ENCODE peak calls at places on chromosomes 3 and 15, in eight cellular contexts. O is cardiac fibroblast; V is AG09309; T is globus pallidus; N is left cardiac atrium; H is stimulated activated CD4-positive, alpha-beta T cell treated with anti-CD3 and anti-CD28 coated beads, Interleukin-4, amount 100 ng/mL, for 48 hours; A is stimulated activated CD8-positive, alpha-beta memory T cell treated with anti-CD3 and anti-CD28 coated beads, Interleukin-12 subunit alpha, Interleukin-12 subunit beta, amount 100 ng/mL, for 1 hour; X is natural killer cell. B is an unnamed sample.

GRCh38 chr15:53401503-53401902 is 358.0 kb downstream of the WDR72 start:
- DNase-seq in O (no peak), V (no peak), T (no peak), N (no peak), H (no peak), A (no peak), X (no peak), B (no peak)

GRCh38 chr3:156831006-156831405 is 4.9 kb downstream of the LEKR1 start:
- DNase-seq in O (no peak), V (no peak), T (no peak), N (no peak), H (no peak), A (no peak), X (no peak), B (no peak)

GRCh38 chr3:44420676-44421075 is 56.8 kb downstream of the ZNF445 start:
- DNase-seq in O (no peak), V (no peak), T (no peak), N (no peak), H (no peak), A (no peak), X (no peak), B (no peak)

GRCh38 chr3:125192190-125193035 is 20.1 kb downstream of the SLC12A8 start:
- DNase-seq in O (no peak), V (no peak), T (no peak), N (no peak), H (no peak), A (no peak), X (no peak), B (no peak)

GRCh38 chr15:96818861-96819260 is 488.4 kb downstream of the NR2F2 start:
- DNase-seq in O (no peak), V (no peak), T (no peak), N (no peak), H (no peak), A (no peak), X (no peak), B (no peak)

GRCh38 chr3:174170248-174170647 is 688.9 kb upstream of the NAALADL2 start:
- DNase-seq in O (no peak), V (no peak), T (no peak), N (no peak), H (no peak), A (no peak), X (no peak), B (no peak)

GRCh38 chr3:40617084-40617483 is 92.3 kb downstream of the ZNF621 start:
- DNase-seq in O (no peak), V (no peak), T (no peak), N (no peak), H (no peak), A (no peak), X (no peak), B (no peak)

GRCh38 chr3:127037423-127037841 is 54.5 kb downstream of the PLXNA1 start:
- DNase-seq in O (no peak), V (no peak), T (no peak), N (peak), H (no peak), A (no peak), X (no peak), B (no peak)

GRCh38 chr3:45715945-45716344 is 26.7 kb downstream of the SACM1L start:
- DNase-seq in O (no peak), V (no peak), T (no peak), N (no peak), H (no peak), A (no peak), X (no peak), B (no peak)

GRCh38 chr15:99732711-99733267 is 448 bp downstream of the LYSMD4 start:
- DNase-seq in O (no peak), V (no peak), T (no peak), N (no peak), H (no peak), A (no peak), X (no peak), B (no peak)

GRCh38 chr3:187017511-187018230 is 87.3 kb downstream of the ST6GAL1 start:
- DNase-seq in O (peak), V (no peak), T (no peak), N (peak), H (no peak), A (no peak), X (no peak), B (no peak)

GRCh38 chr3:30945291-30945690 is 50.8 kb upstream of the GADL1 start:
- DNase-seq in O (no peak), V (no peak), T (no peak), N (no peak), H (no peak), A (no peak), X (no peak), B (no peak)

GRCh38 chr15:22944651-22945050 is 35.5 kb downstream of the CYFIP1 start:
- DNase-seq in O (no peak), V (no peak), T (no peak), N (no peak), H (no peak), A (no peak), X (no peak), B (no peak)

GRCh38 chr3:79081285-79081684 is 686.5 kb downstream of the ROBO1 start:
- DNase-seq in O (no peak), V (no peak), T (peak), N (no peak), H (no peak), A (no peak), X (no peak), B (no peak)

GRCh38 chr3:132445812-132446211 is 28.5 kb downstream of the DNAJC13 start:
- DNase-seq in O (peak), V (peak), T (peak), N (no peak), H (no peak), A (no peak), X (no peak), B (no peak)

GRCh38 chr3:13024274-13024863 is 48.9 kb downstream of the IQSEC1 start:
- DNase-seq in O (no peak), V (no peak), T (no peak), N (peak), H (no peak), A (no peak), X (no peak), B (no peak)

GRCh38 chr3:3815206-3815605 is 16.0 kb downstream of the LRRN1 start:
- DNase-seq in O (no peak), V (no peak), T (no peak), N (no peak), H (no peak), A (no peak), X (no peak), B (no peak)

GRCh38 chr3:177150970-177151627 is 46.2 kb downstream of the TBL1XR1 start:
- DNase-seq in O (peak), V (peak), T (no peak), N (no peak), H (no peak), A (no peak), X (no peak), B (no peak)

GRCh38 chr3:135513106-135514063 is 452.1 kb upstream of the PPP2R3A start:
- DNase-seq in O (peak), V (no peak), T (no peak), N (peak), H (no peak), A (no peak), X (no peak), B (no peak)

GRCh38 chr3:151085889-151086483 is 522 bp downstream of the MED12L start:
- DNase-seq in O (no peak), V (no peak), T (no peak), N (peak), H (peak), A (no peak), X (peak), B (no peak)

GRCh38 chr15:81357178-81357686 is 16.8 kb downstream of the TMC3 start:
- DNase-seq in O (peak), V (no peak), T (no peak), N (no peak), H (no peak), A (no peak), X (no peak), B (no peak)

GRCh38 chr3:195542261-195542660 is 864 bp downstream of the PPP1R2 start:
- DNase-seq in O (no peak), V (no peak), T (no peak), N (no peak), H (no peak), A (no peak), X (no peak), B (no peak)

GRCh38 chr15:52206446-52206845 is 15.3 kb upstream of the GNB5 start:
- DNase-seq in O (peak), V (no peak), T (no peak), N (no peak), H (no peak), A (no peak), X (no peak), B (no peak)

GRCh38 chr3:187042062-187042745 is 97.1 kb downstream of the RPL39L start:
- DNase-seq in O (no peak), V (no peak), T (no peak), N (no peak), H (no peak), A (no peak), X (no peak), B (no peak)

GRCh38 chr15:44706946-44707636 is 4.0 kb downstream of the PATL2 start:
- DNase-seq in O (no peak), V (no peak), T (no peak), N (no peak), H (no peak), A (no peak), X (no peak), B (no peak)

GRCh38 chr3:63791974-63792373 is 27.1 kb upstream of the C3orf49 start:
- DNase-seq in O (peak), V (peak), T (no peak), N (no peak), H (no peak), A (no peak), X (no peak), B (no peak)

GRCh38 chr3:33664195-33664594 is 53.9 kb downstream of the CLASP2 start:
- DNase-seq in O (peak), V (peak), T (no peak), N (no peak), H (no peak), A (no peak), X (no peak), B (peak)

GRCh38 chr3:159895430-159895829 is 93.2 kb upstream of the IL12A start:
- DNase-seq in O (no peak), V (no peak), T (no peak), N (no peak), H (no peak), A (no peak), X (no peak), B (no peak)

GRCh38 chr15:99177679-99178078 is 71.7 kb downstream of the TTC23 start:
- DNase-seq in O (no peak), V (no peak), T (no peak), N (no peak), H (no peak), A (no peak), X (no peak), B (no peak)

GRCh38 chr15:67827561-67828378 is 2.5 kb downstream of the SKOR1 start:
- DNase-seq in O (no peak), V (no peak), T (no peak), N (no peak), H (no peak), A (no peak), X (no peak), B (no peak)

GRCh38 chr3:126125341-126125740 is 41.4 kb upstream of the SLC41A3 start:
- DNase-seq in O (no peak), V (no peak), T (no peak), N (peak), H (no peak), A (no peak), X (peak), B (no peak)

GRCh38 chr3:133776794-133777438 is 28.7 kb upstream of the SRPRB start:
- DNase-seq in O (no peak), V (no peak), T (no peak), N (no peak), H (no peak), A (no peak), X (no peak), B (no peak)

GRCh38 chr15:66841953-66842681 is 140.1 kb downstream of the SMAD6 start:
- DNase-seq in O (peak), V (peak), T (no peak), N (peak), H (no peak), A (no peak), X (peak), B (peak)

GRCh38 chr3:123289336-123290106 is 87.8 kb downstream of the SEC22A start:
- DNase-seq in O (no peak), V (no peak), T (no peak), N (no peak), H (no peak), A (no peak), X (no peak), B (no peak)

B was measured in brain pericyte.